ENCODE peak calls at places on chromosomes 4 and X, in four cellular contexts. One of them, this sample, is unnamed.
A peak's percentile ranks its signal among the peaks of the same experiment; 100 is the strongest.

GRCh38 chr4:107854326-107855030 is 29.7 kb downstream of the SGMS2 start:
- DNase-seq in HepG2: no peak
- DNase-seq in WTC11: no peak
- DNase-seq in K562: no peak
- DNase-seq in this sample: no peak

GRCh38 chr4:61411241-61411640 is 211.1 kb downstream of the ADGRL3 start:
- DNase-seq in WTC11: no peak
- DNase-seq in HepG2: no peak
- DNase-seq in K562: no peak
- DNase-seq in this sample: no peak

GRCh38 chrX:33336783-33337182 is 125.4 kb upstream of the DMD start:
- DNase-seq in HepG2: peak; percentile 2
- DNase-seq in K562: no peak
- DNase-seq in WTC11: no peak
- DNase-seq in this sample: no peak

GRCh38 chr4:164536829-164537228 is 217.1 kb upstream of the SMIM31 start:
- DNase-seq in K562: no peak
- DNase-seq in HepG2: peak; percentile 2
- DNase-seq in WTC11: no peak
- DNase-seq in this sample: no peak

GRCh38 chrX:40099046-40099968 is 1.5 kb upstream of the BCOR start:
- DNase-seq in HepG2: no peak
- DNase-seq in K562: peak; percentile 81
- DNase-seq in WTC11: peak; percentile 64
- DNase-seq in this sample: peak; percentile 66

GRCh38 chr4:110119347-110119746 is 79.1 kb downstream of the ELOVL6 start:
- DNase-seq in WTC11: no peak
- DNase-seq in HepG2: no peak
- DNase-seq in K562: no peak
- DNase-seq in this sample: no peak

GRCh38 chr4:167221074-167221473 is 13.2 kb downstream of the SPOCK3 start:
- DNase-seq in K562: no peak
- DNase-seq in WTC11: no peak
- DNase-seq in HepG2: no peak
- DNase-seq in this sample: no peak

GRCh38 chr4:153451931-153452660 is 14.1 kb upstream of the TMEM131L start:
- DNase-seq in K562: no peak
- DNase-seq in WTC11: peak; percentile 64
- DNase-seq in HepG2: no peak
- DNase-seq in this sample: no peak

GRCh38 chr4:186622788-186623464 is 67.6 kb upstream of the MTNR1A start:
- DNase-seq in HepG2: no peak
- DNase-seq in K562: no peak
- DNase-seq in WTC11: no peak
- DNase-seq in this sample: no peak

GRCh38 chrX:77788050-77788449 is 2.0 kb upstream of the ATRX start:
- DNase-seq in HepG2: peak; percentile 86
- DNase-seq in WTC11: no peak
- DNase-seq in K562: peak; percentile 40
- DNase-seq in this sample: no peak

GRCh38 chr4:4456351-4456750 is 69.4 kb downstream of the NSG1 start:
- DNase-seq in HepG2: peak; percentile 17
- DNase-seq in WTC11: no peak
- DNase-seq in K562: no peak
- DNase-seq in this sample: no peak

GRCh38 chr4:3671571-3672464 is 94.4 kb upstream of the ADRA2C start:
- DNase-seq in WTC11: no peak
- DNase-seq in HepG2: peak; percentile 69
- DNase-seq in K562: no peak
- DNase-seq in this sample: no peak

GRCh38 chr4:38489924-38490639 is 173.9 kb upstream of the KLF3 start:
- DNase-seq in HepG2: peak; percentile 28
- DNase-seq in WTC11: no peak
- DNase-seq in K562: peak; percentile 31
- DNase-seq in this sample: no peak

GRCh38 chr4:8472689-8473197 is 32.2 kb downstream of the TRMT44 start:
- DNase-seq in K562: no peak
- DNase-seq in HepG2: no peak
- DNase-seq in WTC11: no peak
- DNase-seq in this sample: no peak

GRCh38 chr4:145819246-145820181 is 119.1 kb downstream of the ZNF827 start:
- DNase-seq in HepG2: no peak
- DNase-seq in K562: no peak
- DNase-seq in WTC11: no peak
- DNase-seq in this sample: no peak

GRCh38 chrX:72367524-72367923 is 61.8 kb upstream of the CITED1 start:
- DNase-seq in K562: no peak
- DNase-seq in WTC11: no peak
- DNase-seq in HepG2: no peak
- DNase-seq in this sample: no peak

GRCh38 chr4:80500593-80500992 is 165.1 kb downstream of the CFAP299 start:
- DNase-seq in K562: no peak
- DNase-seq in WTC11: no peak
- DNase-seq in HepG2: no peak
- DNase-seq in this sample: no peak

GRCh38 chr4:125526420-125526819 is 211.7 kb downstream of the FAT4 start:
- DNase-seq in K562: no peak
- DNase-seq in WTC11: no peak
- DNase-seq in HepG2: no peak
- DNase-seq in this sample: no peak

GRCh38 chrX:19544693-19545305 is 29.5 kb upstream of the MAP3K15 start:
- DNase-seq in K562: peak; percentile 63
- DNase-seq in WTC11: peak; percentile 48
- DNase-seq in HepG2: peak; percentile 34
- DNase-seq in this sample: no peak

GRCh38 chr4:80252427-80252826 is 14.0 kb upstream of the FGF5 start:
- DNase-seq in HepG2: no peak
- DNase-seq in K562: no peak
- DNase-seq in WTC11: no peak
- DNase-seq in this sample: no peak

GRCh38 chr4:77395481-77395880 is 210.1 kb upstream of the CXCL13 start:
- DNase-seq in K562: no peak
- DNase-seq in WTC11: no peak
- DNase-seq in HepG2: no peak
- DNase-seq in this sample: no peak

GRCh38 chrX:69025802-69026301 is 139.4 kb downstream of the PJA1 start:
- DNase-seq in WTC11: no peak
- DNase-seq in K562: no peak
- DNase-seq in HepG2: no peak
- DNase-seq in this sample: no peak

GRCh38 chrX:40952855-40953254 is 132.4 kb upstream of the USP9X start:
- DNase-seq in HepG2: no peak
- DNase-seq in K562: no peak
- DNase-seq in WTC11: no peak
- DNase-seq in this sample: peak; percentile 26

GRCh38 chr4:155878611-155879010 is 12.5 kb upstream of the ASIC5 start:
- DNase-seq in HepG2: no peak
- DNase-seq in K562: no peak
- DNase-seq in WTC11: no peak
- DNase-seq in this sample: no peak

GRCh38 chrX:63963382-63963781 is 178.4 kb upstream of the ARHGEF9 start:
- DNase-seq in HepG2: no peak
- DNase-seq in WTC11: no peak
- DNase-seq in K562: no peak
- DNase-seq in this sample: no peak

GRCh38 chr4:7391637-7392437 is 42.9 kb downstream of the PSAPL1 start:
- DNase-seq in HepG2: no peak
- DNase-seq in WTC11: no peak
- DNase-seq in K562: no peak
- DNase-seq in this sample: no peak

GRCh38 chrX:78104447-78105176 is 564 bp downstream of the PGK1 start:
- DNase-seq in K562: peak; percentile 70
- DNase-seq in WTC11: peak; percentile 17
- DNase-seq in HepG2: peak; percentile 75
- DNase-seq in this sample: no peak

GRCh38 chrX:109629310-109629709 is 4.3 kb upstream of the KCNE5 start:
- DNase-seq in HepG2: no peak
- DNase-seq in K562: no peak
- DNase-seq in WTC11: no peak
- DNase-seq in this sample: no peak

GRCh38 chrX:49838374-49838773 is 9.3 kb downstream of the PAGE4 start:
- DNase-seq in HepG2: peak; percentile 37
- DNase-seq in K562: peak; percentile 35
- DNase-seq in WTC11: peak; percentile 24
- DNase-seq in this sample: no peak

GRCh38 chrX:9539611-9540387 is 74.9 kb downstream of the TBL1X start:
- DNase-seq in WTC11: no peak
- DNase-seq in HepG2: no peak
- DNase-seq in K562: no peak
- DNase-seq in this sample: no peak

GRCh38 chrX:1601768-1602085 is 10.3 kb downstream of the AKAP17A start:
- DNase-seq in HepG2: no peak
- DNase-seq in K562: no peak
- DNase-seq in WTC11: no peak
- DNase-seq in this sample: no peak

GRCh38 chr4:5639556-5639955 is 68.8 kb downstream of the EVC2 start:
- DNase-seq in K562: no peak
- DNase-seq in HepG2: no peak
- DNase-seq in WTC11: no peak
- DNase-seq in this sample: no peak

GRCh38 chrX:133444952-133445831 is 29.9 kb upstream of the GPC4 start:
- DNase-seq in HepG2: no peak
- DNase-seq in K562: no peak
- DNase-seq in WTC11: peak; percentile 54
- DNase-seq in this sample: no peak

DNA sequence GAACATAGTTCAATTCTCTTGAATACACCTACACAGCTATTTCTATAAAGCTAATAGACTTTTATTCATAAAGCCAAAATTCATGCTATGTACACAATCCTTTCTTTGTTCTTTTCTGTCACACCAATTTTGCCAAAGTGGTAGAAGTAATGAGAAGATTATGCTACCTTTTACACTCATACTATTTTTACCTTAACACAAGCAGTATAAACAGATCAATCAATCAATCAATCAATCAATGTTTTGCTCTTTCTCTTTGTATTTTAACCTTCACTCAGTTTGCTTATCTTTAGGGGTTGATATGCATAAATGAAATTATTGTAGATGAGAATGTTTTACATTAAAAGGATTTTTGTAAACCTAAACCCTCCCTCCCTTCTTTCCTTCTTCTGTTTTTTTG is 878.6 kb downstream of the RAPGEF2 start:
- DNase-seq in K562: no peak
- DNase-seq in WTC11: no peak
- DNase-seq in HepG2: no peak
- DNase-seq in this sample: no peak
- TF ChIP-seq TCF7 in K562: no peak
- TF ChIP-seq TCF7 in WTC11: no peak
- TF ChIP-seq TCF7 in HepG2: no peak
- TF ChIP-seq TCF7 in this sample: no peak

GRCh38 chr4:23932935-23933334 is 43.1 kb upstream of the PPARGC1A start:
- DNase-seq in K562: no peak
- DNase-seq in WTC11: peak; percentile 32
- DNase-seq in HepG2: no peak
- DNase-seq in this sample: no peak
- TF ChIP-seq TCF7 in K562: no peak
- TF ChIP-seq TCF7 in WTC11: no peak
- TF ChIP-seq TCF7 in HepG2: no peak
- TF ChIP-seq TCF7 in this sample: no peak

DNA sequence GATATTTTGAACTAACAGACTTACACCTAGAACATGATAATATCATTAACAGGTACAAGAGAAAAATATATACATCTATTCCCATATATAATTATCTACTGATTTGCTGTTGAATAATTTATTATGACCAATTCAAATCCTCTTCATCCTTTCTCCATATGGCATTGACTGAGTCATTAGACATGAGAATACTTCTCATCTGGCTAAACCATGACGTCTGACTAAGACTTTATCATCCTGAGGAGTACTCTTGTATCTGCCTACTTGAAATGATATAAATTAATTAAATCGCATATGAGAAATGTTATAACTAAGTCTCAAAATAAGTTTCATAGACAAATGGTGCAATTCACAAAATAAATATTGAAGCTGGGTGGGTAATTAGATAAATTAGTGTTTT is 67.4 kb downstream of the EMCN start:
- DNase-seq in WTC11: no peak
- DNase-seq in HepG2: no peak
- DNase-seq in K562: no peak
- DNase-seq in this sample: no peak
- TF ChIP-seq TCF7 in WTC11: no peak
- TF ChIP-seq TCF7 in HepG2: no peak
- TF ChIP-seq TCF7 in K562: no peak
- TF ChIP-seq TCF7 in this sample: no peak

GRCh38 chr4:132001542-132001941 is 1147.6 kb upstream of the PCDH10 start:
- DNase-seq in K562: no peak
- DNase-seq in WTC11: no peak
- DNase-seq in HepG2: no peak
- DNase-seq in this sample: no peak
- TF ChIP-seq TCF7 in K562: no peak
- TF ChIP-seq TCF7 in WTC11: no peak
- TF ChIP-seq TCF7 in HepG2: no peak
- TF ChIP-seq TCF7 in this sample: no peak